ENCODE peak calls at places on chromosomes 3 and 15, in five cellular contexts. D, Q, K, N and L are unnamed samples.

GRCh38 chr3:127177226-127177625 is 15.7 kb upstream of the PRR23E start:
- DNase-seq in K (no peak), D (no peak), N (peak; percentile 25), Q (no peak), L (no peak)

GRCh38 chr15:32651229-32651837 is 9.8 kb downstream of the SCG5 start:
- DNase-seq in Q (peak; percentile 73), K (peak; percentile 44), D (peak; percentile 46), N (peak; percentile 69), L (no peak)

GRCh38 chr15:34241376-34242350 is 16.8 kb downstream of the EMC4 start:
- DNase-seq in N (peak; percentile 78), K (no peak), Q (peak; percentile 51), D (no peak), L (no peak)

GRCh38 chr15:89780601-89781000 is 4.5 kb downstream of the MESP2 start:
- DNase-seq in N (no peak), Q (no peak), D (no peak), K (no peak), L (no peak)

GRCh38 chr3:141051641-141052569 is 758 bp downstream of the SPSB4 start:
- DNase-seq in N (peak; percentile 8), Q (peak; percentile 2), K (no peak), D (no peak), L (peak; percentile 83)

GRCh38 chr3:169945313-169945712 is 21.3 kb upstream of the SEC62 start:
- DNase-seq in N (no peak), K (peak; percentile 83), Q (no peak), D (peak; percentile 80), L (peak; percentile 65)

GRCh38 chr3:14440531-14441239 is 38.3 kb downstream of the SLC6A6 start:
- DNase-seq in D (no peak), N (no peak), Q (peak; percentile 48), K (peak; percentile 78), L (no peak)

GRCh38 chr15:63763476-63764123 is 70.1 kb downstream of the HERC1 start:
- DNase-seq in D (no peak), Q (peak; percentile 39), N (peak; percentile 30), K (no peak), L (no peak)

GRCh38 chr3:176927985-176928931 is 269.0 kb downstream of the TBL1XR1 start:
- DNase-seq in D (no peak), N (no peak), Q (no peak), K (peak; percentile 61), L (no peak)

GRCh38 chr3:15982667-15983145 is 184.9 kb upstream of the ANKRD28 start:
- DNase-seq in K (no peak), Q (peak; percentile 96), D (peak; percentile 42), N (peak; percentile 99), L (no peak)

GRCh38 chr3:154955907-154956533 is 124.1 kb upstream of the MME start:
- DNase-seq in Q (no peak), K (no peak), N (no peak), D (no peak), L (no peak)

GRCh38 chr15:58793862-58794261 is 22.8 kb downstream of the MINDY2 start:
- DNase-seq in Q (no peak), D (no peak), N (peak; percentile 99), K (peak; percentile 42), L (no peak)

GRCh38 chr15:52710050-52710709 is 31.0 kb upstream of the ATOSA start:
- DNase-seq in K (no peak), Q (no peak), N (peak; percentile 41), D (no peak), L (no peak)

GRCh38 chr3:192914873-192915272 is 2.8 kb downstream of the MB21D2 start:
- DNase-seq in N (no peak), K (no peak), D (no peak), Q (no peak), L (no peak)

GRCh38 chr15:48946088-48946839 is 17.5 kb downstream of the SHC4 start:
- DNase-seq in D (no peak), N (peak; percentile 96), Q (peak; percentile 90), K (no peak), L (no peak)

GRCh38 chr3:46022909-46023785 is 4.1 kb downstream of the XCR1 start:
- DNase-seq in N (no peak), D (no peak), Q (no peak), K (no peak), L (no peak)

GRCh38 chr15:67240235-67241131 is 14.0 kb downstream of the AAGAB start:
- DNase-seq in N (peak; percentile 46), D (no peak), Q (no peak), K (peak; percentile 41), L (no peak)

GRCh38 chr3:18499256-18499655 is 74.1 kb upstream of the SATB1 start:
- DNase-seq in N (peak; percentile 76), K (no peak), D (no peak), Q (no peak), L (no peak)

GRCh38 chr3:196619213-196619612 is 20.3 kb upstream of the NRROS start:
- DNase-seq in Q (no peak), N (no peak), K (no peak), D (no peak), L (no peak)

GRCh38 chr15:91857772-91858171 is 4.3 kb downstream of the SLCO3A1 start:
- DNase-seq in N (no peak), K (no peak), D (no peak), Q (no peak), L (no peak)

GRCh38 chr15:40217166-40217785 is 21.6 kb upstream of the PAK6 start:
- DNase-seq in K (peak; percentile 40), Q (peak; percentile 70), N (peak; percentile 68), D (no peak), L (no peak)

GRCh38 chr15:38564557-38565286 is at the start of gene RASGRP1:
- DNase-seq in N (peak; percentile 21), D (peak; percentile 74), K (peak; percentile 52), Q (peak; percentile 56), L (peak; percentile 72)

GRCh38 chr15:52445553-52445952 is 83.1 kb downstream of the MYO5A start:
- DNase-seq in K (no peak), N (no peak), Q (no peak), D (no peak), L (no peak)

GRCh38 chr3:149657796-149658443 is at the start of gene WWTR1:
- DNase-seq in Q (peak; percentile 94), D (peak; percentile 95), K (peak; percentile 96), N (peak; percentile 85), L (peak; percentile 95)

GRCh38 chr3:119294889-119295769 is 946 bp downstream of the ARHGAP31 start:
- DNase-seq in Q (peak; percentile 37), K (peak; percentile 75), D (peak; percentile 60), N (peak; percentile 28), L (peak; percentile 53)

GRCh38 chr3:125172346-125172745 is 40.2 kb downstream of the SLC12A8 start:
- DNase-seq in N (no peak), K (no peak), Q (no peak), D (no peak), L (no peak)

GRCh38 chr3:61132062-61132461 is 119.2 kb downstream of the FHIT start:
- DNase-seq in K (no peak), N (no peak), D (no peak), Q (no peak), L (no peak)

GRCh38 chr3:124837730-124838186 is 49.4 kb downstream of the ITGB5 start:
- DNase-seq in Q (peak; percentile 87), D (no peak), K (peak; percentile 17), N (peak; percentile 84), L (peak; percentile 74)

GRCh38 chr3:170809975-170810357 is 60.0 kb downstream of the RPL22L1 start:
- DNase-seq in N (peak; percentile 72), D (no peak), Q (peak; percentile 64), K (no peak), L (no peak)

GRCh38 chr3:170220871-170221270 is 1.4 kb upstream of the PRKCI start:
- DNase-seq in N (peak; percentile 10), D (no peak), K (no peak), Q (peak; percentile 75), L (no peak)

GRCh38 chr3:7543294-7543693 is 682.4 kb downstream of the GRM7 start:
- DNase-seq in K (no peak), Q (no peak), N (no peak), D (no peak), L (peak; percentile 31)

DNA sequence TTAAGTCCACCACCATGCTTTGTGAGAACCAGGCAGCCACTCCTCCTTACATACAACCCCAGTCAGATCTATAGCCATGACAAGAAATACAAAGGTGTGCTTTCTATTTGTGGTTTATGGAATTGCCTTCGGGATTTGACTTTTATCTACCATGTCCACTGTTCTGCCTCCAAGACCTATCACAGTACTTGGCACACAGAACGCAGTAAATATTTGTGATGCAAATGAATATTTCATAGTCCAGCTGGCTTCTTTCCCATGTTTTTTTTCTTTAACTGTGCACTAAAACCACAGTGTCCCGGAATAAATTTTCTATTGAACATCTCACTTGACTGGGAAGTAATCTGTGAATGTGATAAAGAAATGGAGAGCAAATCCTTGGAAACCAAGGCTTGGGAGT is 314.7 kb downstream of the RORA start:
- DNase-seq in N (no peak), D (no peak), K (no peak), Q (no peak), L (no peak)
- H3K4me3 ChIP-seq in N (no peak overlapping the region), D (no peak overlapping the region), K (no peak overlapping the region), Q (no peak overlapping the region), L (no peak overlapping the region)

GRCh38 chr3:138938056-138938876 is 8.7 kb downstream of the FOXL2 start:
- DNase-seq in Q (no peak), N (no peak), D (no peak), K (no peak), L (no peak)

GRCh38 chr3:138938877-138939562 is 7.9 kb downstream of the FOXL2 start:
- DNase-seq in N (no peak), K (no peak), D (no peak), Q (no peak), L (no peak)

GRCh38 chr3:138936763-138937689 is 9.9 kb downstream of the FOXL2 start:
- DNase-seq in D (no peak), N (no peak), K (no peak), Q (no peak), L (no peak)

GRCh38 chr3:138935864-138936762 is 10.8 kb downstream of the FOXL2 start:
- DNase-seq in N (no peak), D (peak; percentile 69), K (peak; percentile 63), Q (peak; percentile 29), L (peak; percentile 93)

GRCh38 chr3:138937690-138938055 is 9.3 kb downstream of the FOXL2 start:
- DNase-seq in K (no peak), N (no peak), D (no peak), Q (no peak), L (no peak)
- H3K4me3 ChIP-seq in K (no peak overlapping the region), N (no peak overlapping the region), D (no peak overlapping the region), Q (no peak overlapping the region), L (no peak overlapping the region)

GRCh38 chr15:25858952-25859760 is 4.0 kb downstream of the ATP10A start:
- DNase-seq in Q (no peak), D (no peak), N (no peak), K (no peak), L (no peak)
- H3K4me3 ChIP-seq in Q (no peak overlapping the region), D (no peak overlapping the region), N (no peak overlapping the region), K (no peak overlapping the region), L (no peak overlapping the region)

GRCh38 chr15:68699124-68699880 is 120.5 kb downstream of the CORO2B start:
- DNase-seq in D (no peak), Q (no peak), N (no peak), K (no peak), L (no peak)

GRCh38 chr15:68701886-68702285 is 118.8 kb downstream of the ANP32A start:
- DNase-seq in D (no peak), N (no peak), K (no peak), Q (no peak), L (no peak)

GRCh38 chr15:68699881-68700394 is 120.8 kb downstream of the ANP32A start:
- DNase-seq in D (no peak), N (no peak), K (peak; percentile 15), Q (no peak), L (peak; percentile 52)

GRCh38 chr15:68698708-68699107 is 119.9 kb downstream of the CORO2B start:
- DNase-seq in N (no peak), Q (no peak), D (no peak), K (no peak), L (no peak)

GRCh38 chr15:68700395-68701123 is 120.1 kb downstream of the ANP32A start:
- DNase-seq in Q (peak; percentile 59), N (no peak), D (no peak), K (peak; percentile 63), L (peak; percentile 79)
- H3K4me3 ChIP-seq in Q (no peak overlapping the region), N (no peak overlapping the region), D (no peak overlapping the region), K (no peak overlapping the region), L (no peak overlapping the region)